ENCODE peak calls at places on chromosome 4, in seven cellular contexts. S is pancreas, N is mucosa of descending colon, O is mammary epithelial cell, K is Caco-2, X is GM23338, F is left ventricle myocardium inferior. G is an unnamed sample.

GRCh38 chr4:41512139-41512538 is 25.8 kb upstream of the LIMCH1 start:
- DNase-seq in X (no peak), N (no peak), O (no peak), S (no peak), K (no peak), F (no peak), G (no peak)

GRCh38 chr4:89837385-89837995 is 529 bp upstream of the SNCA start:
- DNase-seq in O (peak; percentile 65), K (no peak), F (no peak), S (peak; percentile 23), X (no peak), N (no peak), G (peak; percentile 1)

GRCh38 chr4:158020734-158021346 is 152.0 kb downstream of the GASK1B start:
- DNase-seq in K (no peak), O (peak; percentile 84), N (no peak), X (no peak), F (no peak), S (no peak), G (no peak)

GRCh38 chr4:4852591-4853362 is 6.7 kb upstream of the MSX1 start:
- DNase-seq in O (peak; percentile 58), S (no peak), K (no peak), N (peak; percentile 31), F (no peak), X (peak; percentile 84), G (peak; percentile 57)

GRCh38 chr4:99529218-99529617 is 18.4 kb downstream of the C4orf17 start:
- DNase-seq in K (no peak), F (no peak), O (no peak), S (no peak), X (no peak), N (no peak), G (no peak)

GRCh38 chr4:16450724-16451123 is 224.5 kb upstream of the TAPT1 start:
- DNase-seq in F (no peak), K (no peak), O (no peak), X (peak; percentile 22), S (no peak), N (no peak), G (no peak)

GRCh38 chr4:111883557-111883999 is 261.7 kb upstream of the FAM241A start:
- DNase-seq in O (no peak), S (no peak), N (no peak), K (no peak), F (no peak), X (no peak), G (no peak)

GRCh38 chr4:3323071-3323481 is 30.3 kb downstream of the RGS12 start:
- DNase-seq in S (no peak), N (no peak), X (no peak), F (no peak), K (no peak), O (no peak), G (no peak)

GRCh38 chr4:53541577-53542206 is 49.6 kb downstream of the LNX1 start:
- DNase-seq in F (no peak), K (no peak), S (no peak), N (no peak), O (peak; percentile 75), X (no peak), G (no peak)

GRCh38 chr4:20422398-20422797 is 170.7 kb downstream of the SLIT2 start:
- DNase-seq in O (peak; percentile 31), K (peak; percentile 69), F (no peak), X (peak; percentile 79), S (peak; percentile 25), N (peak; percentile 23), G (no peak)

GRCh38 chr4:3257125-3257690 is 8.2 kb downstream of the MSANTD1 start:
- DNase-seq in F (no peak), N (peak; percentile 44), S (no peak), K (no peak), O (peak; percentile 24), X (no peak), G (peak; percentile 6)

GRCh38 chr4:56907009-56907408 is 691 bp upstream of the REST start:
- DNase-seq in S (no peak), O (no peak), K (peak; percentile 9), X (peak; percentile 48), F (no peak), N (peak; percentile 42), G (no peak)

GRCh38 chr4:20259707-20260106 is 8.0 kb downstream of the SLIT2 start:
- DNase-seq in K (no peak), S (no peak), F (no peak), O (no peak), X (no peak), N (no peak), G (no peak)

GRCh38 chr4:156830356-156830755 is 141.2 kb downstream of the PDGFC start:
- DNase-seq in S (no peak), K (no peak), F (no peak), N (no peak), X (no peak), O (peak; percentile 67), G (no peak)

GRCh38 chr4:8439914-8440490 is 521 bp downstream of the ACOX3 start:
- DNase-seq in K (no peak), S (no peak), X (peak; percentile 14), O (no peak), N (no peak), F (no peak), G (no peak)

GRCh38 chr4:8441499-8442091 is 1.0 kb downstream of the TRMT44 start:
- DNase-seq in F (no peak), K (no peak), N (no peak), S (no peak), O (no peak), X (no peak), G (no peak)

GRCh38 chr4:8440491-8441311 is at the start of the genes ACOX3 and TRMT44:
- DNase-seq in F (peak; percentile 92), K (peak; percentile 97), N (peak; percentile 98), X (peak; percentile 92), O (peak; percentile 94), S (peak; percentile 95), G (peak; percentile 96)

GRCh38 chr4:8443801-8444200 is 3.2 kb downstream of the TRMT44 start:
- DNase-seq in F (no peak), S (no peak), N (no peak), X (no peak), O (no peak), K (no peak), G (no peak)

DNA sequence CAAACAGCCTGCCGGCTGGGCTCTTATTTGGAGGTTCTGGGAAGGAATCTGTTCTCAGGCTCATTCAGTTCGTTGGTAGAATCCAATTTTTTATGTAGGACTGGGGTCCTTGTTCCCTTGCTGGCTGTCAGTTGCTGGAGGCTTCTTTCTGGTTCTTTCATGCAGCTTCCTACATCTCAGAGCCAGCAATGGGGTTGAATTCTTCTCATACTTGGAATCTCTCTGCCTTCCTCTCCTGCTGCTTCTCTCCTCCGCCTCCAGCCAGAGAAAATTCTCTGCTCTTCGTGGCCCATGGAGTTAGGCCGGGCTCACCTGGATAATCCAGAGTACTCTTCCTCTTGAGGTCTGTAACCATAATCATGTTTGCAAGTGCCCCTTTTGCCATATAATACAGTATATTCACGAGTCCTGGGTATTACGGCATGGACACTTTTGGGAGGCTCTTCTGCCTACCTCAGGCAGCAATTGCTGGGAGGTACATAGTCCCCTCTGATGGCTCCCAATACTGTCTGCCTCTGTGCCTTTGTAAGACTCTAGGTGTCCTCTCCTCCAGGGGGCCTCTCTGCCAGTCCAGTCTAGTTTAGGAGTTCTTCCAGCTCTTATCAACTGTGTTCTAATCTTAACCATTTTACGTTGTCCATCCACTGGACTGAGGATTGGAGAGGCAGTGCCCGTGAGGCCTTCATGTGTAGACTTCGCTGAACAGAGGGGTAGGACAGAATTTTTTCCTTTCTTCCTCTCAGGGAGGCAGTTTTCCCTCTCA is 2.2 kb downstream of the TRMT44 start:
- DNase-seq in X (peak; percentile 30), S (no peak), F (no peak), O (no peak), N (no peak), K (no peak), G (no peak)
- H3K4me3 ChIP-seq in X (peak overlapping the region; percentile 58), S (no peak overlapping the region), F (peak overlapping the region; percentile 100), O (no peak overlapping the region), N (no peak overlapping the region), K (no peak overlapping the region), G (no peak overlapping the region)

GRCh38 chr4:186132577-186133277 is 28.2 kb downstream of the FAM149A start:
- DNase-seq in K (peak; percentile 68), N (no peak), S (no peak), O (peak; percentile 20), F (no peak), X (peak; percentile 83), G (no peak)
- TF ChIP-seq CTCF in K (peak; percentile 61), N (no peak), S (no peak), O (peak; percentile 25), F (peak; percentile 16), X (peak; percentile 74), G (peak; percentile 32)

GRCh38 chr4:118760493-118760892 is 75.3 kb downstream of the METTL14 start:
- DNase-seq in F (no peak), O (no peak), N (no peak), X (no peak), S (no peak), K (no peak), G (peak; percentile 31)

GRCh38 chr4:118757761-118758213 is 72.6 kb downstream of the METTL14 start:
- DNase-seq in X (no peak), O (peak; percentile 73), F (no peak), N (no peak), K (no peak), S (no peak), G (no peak)

GRCh38 chr4:118758293-118758692 is 73.1 kb downstream of the METTL14 start:
- DNase-seq in N (no peak), K (no peak), S (no peak), F (no peak), X (no peak), O (no peak), G (no peak)

GRCh38 chr4:118760092-118760491 is 74.9 kb downstream of the METTL14 start:
- DNase-seq in N (no peak), X (no peak), O (no peak), K (no peak), S (no peak), F (no peak), G (no peak)

GRCh38 chr4:118759481-118759880 is 74.3 kb downstream of the METTL14 start:
- DNase-seq in K (no peak), S (no peak), N (no peak), X (no peak), O (no peak), F (no peak), G (no peak)
- H3K36me3 ChIP-seq in K (no peaks in the 10 kb centered on the region), S (peaks cover 3% of the 10 kb centered on the region), N (no peaks in the 10 kb centered on the region), X (peaks cover 12% of the 10 kb centered on the region), O (peaks cover 17% of the 10 kb centered on the region), F (peaks cover 18% of the 10 kb centered on the region), G (peaks cover 10% of the 10 kb centered on the region)

GRCh38 chr4:87529187-87529586 is at the start of gene SPARCL1:
- DNase-seq in F (peak; percentile 29), O (no peak), X (peak; percentile 23), N (no peak), K (no peak), S (no peak), G (no peak)
- H3K4me3 ChIP-seq in F (peak within 1 kb of the TSS; percentile 63), O (no peak within 1 kb of the TSS), X (no peak within 1 kb of the TSS), N (no peak within 1 kb of the TSS), K (no peak within 1 kb of the TSS), S (no peak within 1 kb of the TSS), G (no peak within 1 kb of the TSS)

GRCh38 chr4:183422962-183423653 is 21.3 kb upstream of the CDKN2AIP start:
- DNase-seq in X (no peak), K (no peak), N (no peak), F (no peak), O (peak; percentile 72), S (no peak), G (no peak)
- TF ChIP-seq CTCF in X (peak; percentile 8), K (no peak), N (no peak), F (no peak), O (no peak), S (no peak), G (no peak)

GRCh38 chr4:24971192-24971591 is 58.4 kb upstream of the CCDC149 start:
- DNase-seq in F (no peak), O (peak; percentile 79), X (no peak), S (no peak), K (no peak), N (no peak), G (no peak)
- H3K36me3 ChIP-seq in F (no peaks in the 10 kb centered on the region), O (no peaks in the 10 kb centered on the region), X (no peaks in the 10 kb centered on the region), S (no peaks in the 10 kb centered on the region), K (no peaks in the 10 kb centered on the region), N (no peaks in the 10 kb centered on the region), G (no peaks in the 10 kb centered on the region)

G was measured in GM06990.